ENCODE peak calls at places on chromosomes 6 and 20, in four cellular contexts. V is heart left ventricle, K is RKO, P is GM04504. A is an unnamed sample.

GRCh38 chr6:132009175-132009574 is 58.0 kb upstream of the CCN2 start:
- DNase-seq in V (no peak), K (no peak), P (no peak), A (no peak)

GRCh38 chr6:1700283-1700967 is 90.7 kb downstream of the FOXC1 start:
- DNase-seq in V (no peak), K (no peak), P (no peak), A (no peak)

GRCh38 chr20:62624325-62624690 is 18.0 kb upstream of the SLCO4A1 start:
- DNase-seq in V (no peak), K (no peak), P (no peak), A (no peak)

GRCh38 chr6:107330190-107330589 is 129.2 kb downstream of the PDSS2 start:
- DNase-seq in V (no peak), K (no peak), P (no peak), A (no peak)

GRCh38 chr20:9582137-9582536 is 67.7 kb downstream of the LAMP5 start:
- DNase-seq in V (no peak), K (no peak), P (no peak), A (no peak)

GRCh38 chr6:48184644-48185043 is 73.6 kb upstream of the PTCHD4 start:
- DNase-seq in V (no peak), K (no peak), P (no peak), A (no peak)

GRCh38 chr6:125269328-125269985 is 32.3 kb downstream of the HDDC2 start:
- DNase-seq in V (no peak), K (no peak), P (no peak), A (no peak)

GRCh38 chr6:79864001-79864400 is 83.4 kb downstream of the ELOVL4 start:
- DNase-seq in V (no peak), K (no peak), P (no peak), A (peak)

GRCh38 chr6:74091133-74091793 is 395.3 kb downstream of the CD109 start:
- DNase-seq in V (no peak), K (peak), P (no peak), A (peak)

GRCh38 chr6:150766201-150766997 is 99.1 kb upstream of the MTHFD1L start:
- DNase-seq in V (peak), K (no peak), P (no peak), A (no peak)

GRCh38 chr6:14436593-14436992 is 319.0 kb downstream of the CD83 start:
- DNase-seq in V (no peak), K (no peak), P (no peak), A (no peak)

GRCh38 chr20:46226602-46227001 is 81.7 kb downstream of the CDH22 start:
- DNase-seq in V (no peak), K (peak), P (no peak), A (no peak)

GRCh38 chr20:10524034-10524476 is 89.0 kb downstream of the SLX4IP start:
- DNase-seq in V (peak), K (no peak), P (no peak), A (peak)

GRCh38 chr20:47681977-47682812 is 103.1 kb downstream of the SULF2 start:
- DNase-seq in V (peak), K (no peak), P (peak), A (peak)

GRCh38 chr6:106141441-106142237 is 55.5 kb downstream of the PRDM1 start:
- DNase-seq in V (no peak), K (no peak), P (no peak), A (no peak)

GRCh38 chr6:15539722-15540270 is 123.0 kb downstream of the DTNBP1 start:
- DNase-seq in V (no peak), K (no peak), P (no peak), A (no peak)

GRCh38 chr6:147709396-147710272 is 201.1 kb downstream of the SAMD5 start:
- DNase-seq in V (no peak), K (no peak), P (no peak), A (no peak)

GRCh38 chr20:36604952-36605308 is 649 bp upstream of the RAB5IF start:
- DNase-seq in V (peak), K (no peak), P (no peak), A (no peak)